ENCODE peak calls at places on chromosomes 3 and 15, in eight cellular contexts. B, V, Q, F, K, H, W and Z are unnamed samples.

GRCh38 chr3:120642368-120642948 is 39.6 kb downstream of the HGD start:
- DNase-seq in B (no peak), V (no peak), Q (peak; percentile 58), F (no peak), K (no peak), H (no peak), W (no peak), Z (peak; percentile 52)

GRCh38 chr3:150370982-150371381 is 37.1 kb upstream of the TSC22D2 start:
- DNase-seq in B (no peak), V (no peak), Q (no peak), F (no peak), K (no peak), H (no peak), W (no peak), Z (peak; percentile 28)

GRCh38 chr15:99109555-99110021 is 4.7 kb downstream of the SYNM start:
- DNase-seq in B (no peak), V (no peak), Q (no peak), F (no peak), K (no peak), H (no peak), W (no peak), Z (no peak)

GRCh38 chr3:14818804-14819500 is at the start of gene FGD5:
- DNase-seq in B (no peak), V (peak; percentile 48), Q (no peak), F (no peak), K (no peak), H (no peak), W (no peak), Z (no peak)

GRCh38 chr15:60721706-60722105 is 242.8 kb upstream of the ICE2 start:
- DNase-seq in B (no peak), V (no peak), Q (peak; percentile 23), F (no peak), K (no peak), H (no peak), W (no peak), Z (peak; percentile 17)

GRCh38 chr3:170734737-170735070 is 135.3 kb downstream of the RPL22L1 start:
- DNase-seq in B (no peak), V (no peak), Q (no peak), F (no peak), K (no peak), H (no peak), W (no peak), Z (no peak)

GRCh38 chr3:124780767-124781485 is 50.7 kb downstream of the UMPS start:
- DNase-seq in B (peak; percentile 78), V (peak; percentile 94), Q (no peak), F (no peak), K (no peak), H (no peak), W (no peak), Z (peak; percentile 85)

GRCh38 chr15:74608776-74609175 is 6.9 kb upstream of the CLK3 start:
- DNase-seq in B (no peak), V (peak; percentile 35), Q (no peak), F (no peak), K (no peak), H (no peak), W (no peak), Z (no peak)

GRCh38 chr3:121718205-121718846 is 31.2 kb downstream of the GOLGB1 start:
- DNase-seq in B (no peak), V (no peak), Q (no peak), F (no peak), K (no peak), H (no peak), W (no peak), Z (no peak)

GRCh38 chr3:39260957-39261356 is 18.9 kb downstream of the CX3CR1 start:
- DNase-seq in B (peak; percentile 91), V (peak; percentile 92), Q (peak; percentile 16), F (peak; percentile 67), K (peak; percentile 71), H (no peak), W (peak; percentile 61), Z (peak; percentile 84)

GRCh38 chr15:45180648-45181436 is 6.9 kb downstream of the SHF start:
- DNase-seq in B (no peak), V (no peak), Q (no peak), F (no peak), K (no peak), H (peak; percentile 20), W (no peak), Z (no peak)

GRCh38 chr15:99504823-99505551 is 60.8 kb upstream of the MEF2A start:
- DNase-seq in B (no peak), V (no peak), Q (no peak), F (no peak), K (no peak), H (no peak), W (no peak), Z (peak; percentile 34)

GRCh38 chr3:55524565-55525244 is 37.6 kb upstream of the WNT5A start:
- DNase-seq in B (no peak), V (no peak), Q (no peak), F (peak; percentile 4), K (no peak), H (no peak), W (no peak), Z (peak; percentile 87)

GRCh38 chr3:108013141-108014055 is 77.4 kb downstream of the CD47 start:
- DNase-seq in B (no peak), V (no peak), Q (no peak), F (no peak), K (no peak), H (no peak), W (no peak), Z (no peak)

GRCh38 chr15:94287794-94288246 is 56.5 kb downstream of the MCTP2 start:
- DNase-seq in B (no peak), V (no peak), Q (no peak), F (no peak), K (no peak), H (no peak), W (no peak), Z (no peak)

GRCh38 chr3:129658156-129658843 is 51.8 kb upstream of the PLXND1 start:
- DNase-seq in B (no peak), V (no peak), Q (no peak), F (no peak), K (no peak), H (no peak), W (no peak), Z (no peak)
- H3K4me3 ChIP-seq in B (no peak overlapping the region), V (no peak overlapping the region), Q (no peak overlapping the region), F (no peak overlapping the region), K (no peak overlapping the region), H (no peak overlapping the region), W (no peak overlapping the region), Z (no peak overlapping the region)

DNA sequence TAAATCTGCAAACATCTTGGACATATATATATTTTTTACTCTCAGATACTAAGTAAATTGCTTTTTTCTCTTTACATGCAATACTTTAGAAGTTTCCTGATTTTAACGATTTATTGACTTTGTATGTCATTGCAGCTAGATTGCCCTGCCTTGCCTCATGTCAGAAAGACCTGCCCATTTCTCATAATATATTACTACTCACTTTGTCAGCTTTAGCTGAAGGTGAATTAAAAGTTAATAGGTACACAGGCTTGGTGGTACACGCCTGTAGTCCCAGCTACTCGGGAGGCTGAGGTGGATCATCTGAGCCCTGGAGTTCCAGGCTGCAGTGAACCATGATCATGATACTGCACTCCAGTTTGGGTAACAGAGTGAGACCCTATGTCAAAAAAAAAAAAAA is 52.8 kb downstream of the PLS1 start:
- DNase-seq in B (no peak), V (no peak), Q (no peak), F (no peak), K (no peak), H (no peak), W (no peak), Z (no peak)
- TF ChIP-seq CTCF in B (no peak), V (no peak), Q (no peak), F (no peak), K (no peak), H (no peak), W (no peak), Z (no peak)

GRCh38 chr15:79897701-79898113 is 893 bp upstream of the MTHFS start:
- DNase-seq in B (no peak), V (no peak), Q (no peak), F (no peak), K (no peak), H (no peak), W (no peak), Z (no peak)
- H3K4me3 ChIP-seq in B (peak overlapping the region; percentile 93), V (peak overlapping the region; percentile 86), Q (no peak overlapping the region), F (peak overlapping the region; percentile 78), K (no peak overlapping the region), H (peak overlapping the region; percentile 73), W (peak overlapping the region; percentile 88), Z (no peak overlapping the region)

GRCh38 chr3:23867400-23867799 is 49.4 kb downstream of the NKIRAS1 start:
- DNase-seq in B (no peak), V (no peak), Q (no peak), F (no peak), K (no peak), H (no peak), W (no peak), Z (no peak)
- TF ChIP-seq CTCF in B (no peak), V (no peak), Q (no peak), F (no peak), K (no peak), H (no peak), W (no peak), Z (no peak)

GRCh38 chr3:185150561-185150960 is 2.3 kb downstream of the C3orf70 start:
- DNase-seq in B (no peak), V (no peak), Q (no peak), F (no peak), K (no peak), H (no peak), W (no peak), Z (no peak)
- H3K4me3 ChIP-seq in B (peak overlapping the region; percentile 64), V (no peak overlapping the region), Q (no peak overlapping the region), F (no peak overlapping the region), K (no peak overlapping the region), H (no peak overlapping the region), W (no peak overlapping the region), Z (no peak overlapping the region)

GRCh38 chr3:155978324-155978723 is 107.9 kb downstream of the GMPS start:
- DNase-seq in B (no peak), V (no peak), Q (no peak), F (no peak), K (no peak), H (no peak), W (no peak), Z (no peak)
- TF ChIP-seq CTCF in B (no peak), V (no peak), Q (peak; percentile 41), F (peak; percentile 3), K (no peak), H (no peak), W (no peak), Z (peak; percentile 32)

DNA sequence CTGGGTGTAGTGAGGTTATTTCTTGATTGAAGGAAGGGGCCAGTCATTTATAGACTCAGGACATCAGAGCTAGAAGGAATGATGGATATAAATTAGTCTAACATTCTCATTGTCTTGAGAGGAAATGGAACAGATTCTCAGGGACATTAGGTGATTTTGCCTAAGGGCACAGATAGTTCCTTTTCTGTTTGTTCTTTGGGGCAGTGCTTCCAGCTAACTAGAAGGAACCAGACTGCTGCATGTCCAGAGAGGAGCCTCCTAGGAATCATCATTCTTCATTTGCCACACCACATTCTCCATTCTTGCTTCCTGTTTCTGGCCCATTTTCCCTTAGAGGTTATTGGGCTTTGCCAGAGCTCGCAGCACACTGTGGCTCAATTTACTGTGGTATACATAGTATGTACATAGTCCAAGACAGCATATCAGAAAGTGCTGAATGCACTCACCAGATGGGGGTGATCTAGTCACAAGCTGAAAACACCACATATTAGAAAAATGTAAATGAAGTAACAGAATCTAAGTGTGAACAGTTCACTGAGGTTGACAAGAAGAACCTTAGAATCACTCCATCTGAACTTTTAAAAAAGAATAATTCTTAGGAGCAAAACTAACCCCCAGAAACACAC is 62.7 kb upstream of the MYZAP start:
- DNase-seq in B (no peak), V (no peak), Q (no peak), F (no peak), K (no peak), H (no peak), W (no peak), Z (no peak)
- H3K4me3 ChIP-seq in B (no peak overlapping the region), V (no peak overlapping the region), Q (no peak overlapping the region), F (no peak overlapping the region), K (no peak overlapping the region), H (no peak overlapping the region), W (no peak overlapping the region), Z (no peak overlapping the region)